ENCODE peak calls at places on chromosomes 3 and 15, in nine cellular contexts. W is T-helper 2 cell; Y is naive thymus-derived CD8-positive, alpha-beta T cell; B is activated CD4-positive, alpha-beta T cell treated with anti-CD3 and anti-CD28 coated beads, Interleukin-2, amount 10 ng/mL, durations not matched to agents 7 days and 5 days; D is effector memory CD4-positive, alpha-beta T cell; J is stimulated activated CD4-positive, alpha-beta T cell treated with anti-CD3 and anti-CD28 coated beads, Interleukin-1b, Interleukin-23, amount 100 ng/mL, for 4 hours; G is GM23338; E is non-pigmented ciliary epithelial cell; A is HCT116. R is an unnamed sample.

GRCh38 chr3:154758109-154758868 is 321.8 kb upstream of the MME start:
- DNase-seq in D (no peak), E (no peak), J (no peak), G (peak), W (no peak), B (no peak), Y (no peak), A (no peak), R (no peak)

GRCh38 chr3:44045476-44046275 is 196.0 kb upstream of the TOPAZ1 start:
- DNase-seq in B (no peak), D (no peak), E (no peak), A (no peak), W (no peak), J (no peak), G (no peak), Y (no peak), R (no peak)

GRCh38 chr3:98726084-98726483 is 37.1 kb upstream of the ST3GAL6 start:
- DNase-seq in D (no peak), Y (no peak), G (no peak), B (no peak), W (no peak), E (no peak), A (no peak), J (no peak), R (no peak)

GRCh38 chr3:101279765-101280385 is 40.5 kb downstream of the IMPG2 start:
- DNase-seq in D (no peak), A (no peak), G (no peak), E (no peak), B (no peak), J (no peak), Y (no peak), W (no peak), R (no peak)

GRCh38 chr15:51732661-51733060 is 4.8 kb downstream of the LYSMD2 start:
- DNase-seq in E (no peak), Y (no peak), W (no peak), G (no peak), B (no peak), J (no peak), D (no peak), A (no peak), R (no peak)

GRCh38 chr3:46966811-46967210 is 9.7 kb downstream of the CCDC12 start:
- DNase-seq in Y (no peak), J (no peak), G (no peak), W (no peak), E (no peak), B (no peak), D (no peak), A (no peak), R (no peak)

GRCh38 chr15:45200001-45200798 is 12.4 kb upstream of the SHF start:
- DNase-seq in A (peak), D (peak), G (peak), J (peak), E (peak), Y (peak), W (peak), B (peak), R (peak)

GRCh38 chr3:56926513-56927282 is 124.9 kb upstream of the ARHGEF3 start:
- DNase-seq in G (no peak), D (no peak), A (no peak), Y (no peak), J (no peak), E (peak), B (no peak), W (no peak), R (peak)

GRCh38 chr3:72246685-72247084 is 461.7 kb upstream of the PROK2 start:
- DNase-seq in A (no peak), G (no peak), Y (no peak), J (no peak), D (no peak), E (no peak), B (no peak), W (no peak), R (no peak)

GRCh38 chr15:99558571-99558970 is 7.2 kb upstream of the MEF2A start:
- DNase-seq in G (no peak), A (no peak), J (no peak), E (no peak), Y (no peak), W (no peak), B (no peak), D (no peak), R (no peak)

GRCh38 chr3:194257030-194257657 is 94.0 kb downstream of the CPN2 start:
- DNase-seq in B (no peak), D (no peak), J (no peak), G (no peak), Y (no peak), E (no peak), A (no peak), W (no peak), R (no peak)

GRCh38 chr3:172221550-172221949 is 182.2 kb downstream of the FNDC3B start:
- DNase-seq in D (no peak), Y (no peak), E (peak), J (no peak), B (no peak), A (no peak), W (no peak), G (no peak), R (peak)

GRCh38 chr15:76338555-76339301 is 2.2 kb downstream of the ISL2 start:
- DNase-seq in B (no peak), Y (no peak), W (no peak), A (no peak), E (no peak), J (no peak), D (no peak), G (no peak), R (no peak)

GRCh38 chr3:20111836-20112235 is 71.6 kb downstream of the KAT2B start:
- DNase-seq in W (no peak), A (peak), Y (no peak), E (no peak), G (peak), D (no peak), B (no peak), J (no peak), R (no peak)

GRCh38 chr3:58383904-58384303 is 49.7 kb downstream of the PDHB start:
- DNase-seq in D (no peak), G (no peak), J (no peak), E (peak), B (no peak), A (peak), Y (no peak), W (no peak), R (peak)